ENCODE peak calls at places on chromosomes 5 and 9, in seven cellular contexts. S is stomach, B is BJ, F is glomerular endothelial cell, U is AG04450, R is GM06990, C is HTR-8/SVneo. N is an unnamed sample.

GRCh38 chr9:16119861-16120641 is 567.2 kb downstream of the CCDC171 start:
- DNase-seq in S (no peak), B (no peak), F (no peak), U (no peak), R (no peak), C (peak), N (no peak)

GRCh38 chr9:72615931-72616330 is 94.5 kb downstream of the TMC1 start:
- DNase-seq in S (no peak), B (no peak), F (no peak), U (no peak), R (no peak), C (no peak), N (no peak)

GRCh38 chr5:90802695-90803317 is 244.2 kb downstream of the ADGRV1 start:
- DNase-seq in S (peak), B (no peak), F (no peak), U (no peak), R (no peak), C (peak), N (no peak)

GRCh38 chr5:168874713-168875380 is 295.7 kb upstream of the PANK3 start:
- DNase-seq in S (no peak), B (no peak), F (no peak), U (no peak), R (no peak), C (peak), N (no peak)

GRCh38 chr5:148512498-148512897 is 128.7 kb downstream of the FBXO38 start:
- DNase-seq in S (no peak), B (no peak), F (no peak), U (no peak), R (no peak), C (no peak), N (no peak)

GRCh38 chr5:52392321-52392720 is 395.4 kb upstream of the ITGA1 start:
- DNase-seq in S (no peak), B (no peak), F (no peak), U (no peak), R (no peak), C (no peak), N (no peak)

GRCh38 chr5:176799488-176799887 is 10.9 kb upstream of the UNC5A start:
- DNase-seq in S (no peak), B (no peak), F (no peak), U (no peak), R (no peak), C (no peak), N (no peak)

GRCh38 chr9:131402738-131403492 is 9.0 kb downstream of the PRRC2B start:
- DNase-seq in S (peak), B (no peak), F (no peak), U (peak), R (no peak), C (no peak), N (no peak)

GRCh38 chr5:14081791-14082190 is 61.4 kb upstream of the TRIO start:
- DNase-seq in S (no peak), B (no peak), F (no peak), U (no peak), R (no peak), C (no peak), N (no peak)

GRCh38 chr5:142301487-142302035 is 23.3 kb downstream of the SPRY4 start:
- DNase-seq in S (no peak), B (no peak), F (no peak), U (no peak), R (no peak), C (no peak), N (no peak)

GRCh38 chr5:37662789-37663475 is 176.9 kb downstream of the GDNF start:
- DNase-seq in S (no peak), B (no peak), F (no peak), U (no peak), R (no peak), C (no peak), N (no peak)

GRCh38 chr5:61816146-61816545 is 484.1 kb downstream of the ZSWIM6 start:
- DNase-seq in S (no peak), B (no peak), F (no peak), U (no peak), R (no peak), C (no peak), N (no peak)

GRCh38 chr9:90827181-90827866 is 25.7 kb downstream of the SYK start:
- DNase-seq in S (no peak), B (no peak), F (no peak), U (no peak), R (peak), C (no peak), N (no peak)

GRCh38 chr9:8685846-8686245 is 886.3 kb upstream of the DMAC1 start:
- DNase-seq in S (no peak), B (no peak), F (no peak), U (no peak), R (no peak), C (no peak), N (no peak)

GRCh38 chr9:124770359-124771020 is 621 bp downstream of the NR6A1 start:
- DNase-seq in S (no peak), B (no peak), F (no peak), U (no peak), R (peak), C (no peak), N (no peak)

GRCh38 chr5:54514841-54515432 is 2.6 kb upstream of the SNX18 start:
- DNase-seq in S (no peak), B (peak), F (no peak), U (peak), R (no peak), C (no peak), N (no peak)

GRCh38 chr9:114055061-114055460 is 23.0 kb downstream of the AMBP start:
- DNase-seq in S (no peak), B (no peak), F (no peak), U (no peak), R (no peak), C (no peak), N (no peak)

GRCh38 chr9:128771094-128771721 is 519 bp downstream of the ZER1 start:
- DNase-seq in S (no peak), B (no peak), F (no peak), U (no peak), R (no peak), C (peak), N (peak)

GRCh38 chr5:151014680-151015343 is 5.6 kb upstream of the GPX3 start:
- DNase-seq in S (no peak), B (no peak), F (no peak), U (no peak), R (no peak), C (no peak), N (no peak)

GRCh38 chr9:113187935-113188595 is 33.0 kb downstream of the FKBP15 start:
- DNase-seq in S (no peak), B (peak), F (peak), U (peak), R (no peak), C (peak), N (no peak)

GRCh38 chr9:72441296-72442211 is 76.5 kb upstream of the ZFAND5 start:
- DNase-seq in S (no peak), B (no peak), F (no peak), U (no peak), R (no peak), C (no peak), N (no peak)

GRCh38 chr9:118896356-118897000 is 472.8 kb downstream of the BRINP1 start:
- DNase-seq in S (no peak), B (no peak), F (no peak), U (no peak), R (no peak), C (no peak), N (no peak)

GRCh38 chr5:174459832-174460448 is 264.4 kb upstream of the MSX2 start:
- DNase-seq in S (no peak), B (no peak), F (no peak), U (no peak), R (no peak), C (no peak), N (no peak)

N was measured in naive thymus-derived CD4-positive, alpha-beta T cell.